ENCODE peak calls at places on chromosome 3, in seven cellular contexts. N is uterus, G is brain microvascular endothelial cell, Y is SK-N-SH, L is fibroblast of lung, O is OCI-LY7, X is HFF-Myc. D is an unnamed sample.
A peak's percentile ranks its signal among the peaks of the same experiment; 100 is the strongest.

GRCh38 chr3:13654330-13655073 is 105.6 kb downstream of the FBLN2 start:
- DNase-seq in L (no peak), X (no peak), Y (peak; percentile 65), G (no peak), O (no peak), N (no peak), D (no peak)

GRCh38 chr3:128794067-128794768 is 68.2 kb downstream of the RAB7A start:
- DNase-seq in Y (no peak), N (no peak), G (peak; percentile 57), X (no peak), O (no peak), L (peak; percentile 95), D (peak; percentile 45)

GRCh38 chr3:132083583-132084372 is 49.0 kb upstream of the CPNE4 start:
- DNase-seq in G (peak; percentile 76), N (no peak), L (peak; percentile 86), Y (no peak), O (no peak), X (no peak), D (no peak)

GRCh38 chr3:52537726-52538421 is 1.5 kb downstream of the UQCC5 start:
- DNase-seq in O (no peak), G (no peak), X (no peak), Y (no peak), N (no peak), L (no peak), D (no peak)

GRCh38 chr3:31981206-31982181 is at the start of the genes OSBPL10 and ZNF860:
- DNase-seq in Y (peak; percentile 74), L (peak; percentile 93), X (peak; percentile 89), O (peak; percentile 81), G (peak; percentile 87), N (peak; percentile 93), D (peak; percentile 12)

GRCh38 chr3:31522152-31522551 is 10.6 kb upstream of the STT3B start:
- DNase-seq in G (no peak), Y (no peak), O (peak; percentile 77), L (no peak), X (no peak), N (no peak), D (peak; percentile 38)

GRCh38 chr3:101017048-101017447 is 23.8 kb upstream of the ABI3BP start:
- DNase-seq in O (no peak), G (peak; percentile 14), N (no peak), X (no peak), L (peak; percentile 46), Y (no peak), D (no peak)

GRCh38 chr3:113927556-113927955 is 20.3 kb upstream of the ZDHHC23 start:
- DNase-seq in X (no peak), N (no peak), Y (no peak), L (no peak), G (no peak), O (no peak), D (no peak)

GRCh38 chr3:139830817-139831216 is 104.2 kb upstream of the CLSTN2 start:
- DNase-seq in O (no peak), G (no peak), X (no peak), N (peak; percentile 37), Y (peak; percentile 76), L (no peak), D (no peak)

GRCh38 chr3:164641071-164641470 is 437.2 kb downstream of the SI start:
- DNase-seq in N (no peak), G (peak; percentile 22), L (peak; percentile 6), Y (no peak), O (no peak), X (no peak), D (no peak)

GRCh38 chr3:160403796-160404510 is 4.5 kb downstream of the SMC4 start:
- DNase-seq in G (no peak), L (peak; percentile 39), X (no peak), Y (no peak), N (no peak), O (no peak), D (no peak)
- H3K4me3 ChIP-seq in G (no peak overlapping the region), L (no peak overlapping the region), X (peak overlapping the region; percentile 94), Y (peak overlapping the region; percentile 79), N (no peak overlapping the region), O (peak overlapping the region; percentile 100), D (peak overlapping the region; percentile 85)

GRCh38 chr3:120558784-120559227 is 37.3 kb upstream of the NDUFB4 start:
- DNase-seq in L (peak; percentile 82), Y (peak; percentile 78), N (peak; percentile 90), G (peak; percentile 91), O (peak; percentile 84), X (peak; percentile 84), D (peak; percentile 92)
- H3K4me3 ChIP-seq in L (peak overlapping the region; percentile 68), Y (peak overlapping the region; percentile 61), N (peak overlapping the region; percentile 43), G (peak overlapping the region; percentile 61), O (peak overlapping the region; percentile 64), X (peak overlapping the region; percentile 34), D (peak overlapping the region; percentile 61)

GRCh38 chr3:187051724-187052364 is 87.5 kb downstream of the RPL39L start:
- DNase-seq in G (no peak), N (no peak), O (no peak), L (no peak), X (no peak), Y (no peak), D (no peak)
- H3K4me3 ChIP-seq in G (no peak overlapping the region), N (no peak overlapping the region), O (no peak overlapping the region), L (no peak overlapping the region), X (no peak overlapping the region), Y (no peak overlapping the region), D (no peak overlapping the region)

GRCh38 chr3:177359601-177360357 is 162.5 kb upstream of the TBL1XR1 start:
- DNase-seq in L (peak; percentile 99), Y (peak; percentile 92), G (peak; percentile 98), N (peak; percentile 96), O (peak; percentile 99), X (peak; percentile 99), D (peak; percentile 98)

GRCh38 chr3:177358968-177359600 is 161.8 kb upstream of the TBL1XR1 start:
- DNase-seq in G (no peak), L (peak; percentile 59), N (peak; percentile 32), X (no peak), O (peak; percentile 81), Y (peak; percentile 47), D (peak; percentile 76)

GRCh38 chr3:177358085-177358967 is 161.0 kb upstream of the TBL1XR1 start:
- DNase-seq in X (no peak), L (peak; percentile 90), O (peak; percentile 68), G (peak; percentile 80), N (peak; percentile 46), Y (peak; percentile 54), D (peak; percentile 96)

GRCh38 chr3:177356113-177356512 is 158.8 kb upstream of the TBL1XR1 start:
- DNase-seq in O (no peak), G (no peak), N (no peak), X (no peak), L (no peak), Y (no peak), D (no peak)

GRCh38 chr3:177357352-177358084 is 160.2 kb upstream of the TBL1XR1 start:
- DNase-seq in L (peak; percentile 96), G (peak; percentile 88), X (peak; percentile 52), O (peak; percentile 76), Y (peak; percentile 38), N (peak; percentile 40), D (peak; percentile 76)
- H3K4me3 ChIP-seq in L (peak overlapping the region; percentile 18), G (no peak overlapping the region), X (no peak overlapping the region), O (peak overlapping the region; percentile 63), Y (peak overlapping the region; percentile 45), N (no peak overlapping the region), D (peak overlapping the region; percentile 47)

GRCh38 chr3:20043398-20043797 is 3.2 kb downstream of the KAT2B start:
- DNase-seq in X (no peak), G (peak; percentile 17), L (peak; percentile 19), N (peak; percentile 61), O (peak; percentile 68), Y (no peak), D (peak; percentile 75)

GRCh38 chr3:20041197-20041780 is 1.0 kb downstream of the KAT2B start:
- DNase-seq in X (no peak), O (peak; percentile 77), G (peak; percentile 46), N (peak; percentile 73), Y (peak; percentile 80), L (peak; percentile 71), D (peak; percentile 77)

GRCh38 chr3:20042331-20042730 is 2.1 kb downstream of the KAT2B start:
- DNase-seq in G (no peak), O (no peak), L (no peak), X (no peak), Y (no peak), N (no peak), D (no peak)

GRCh38 chr3:20046556-20046955 is 6.3 kb downstream of the KAT2B start:
- DNase-seq in X (no peak), N (no peak), G (no peak), L (no peak), Y (no peak), O (peak; percentile 58), D (no peak)

GRCh38 chr3:20043825-20044224 is 3.6 kb downstream of the KAT2B start:
- DNase-seq in G (no peak), Y (no peak), O (no peak), N (no peak), X (no peak), L (no peak), D (no peak)
- H3K4me3 ChIP-seq in G (no peak overlapping the region), Y (no peak overlapping the region), O (peak overlapping the region; percentile 94), N (no peak overlapping the region), X (no peak overlapping the region), L (no peak overlapping the region), D (peak overlapping the region; percentile 44)

GRCh38 chr3:137772231-137772617 is 8.1 kb downstream of the SOX14 start:
- DNase-seq in X (no peak), G (no peak), N (no peak), L (no peak), Y (no peak), O (no peak), D (no peak)
- H3K4me3 ChIP-seq in X (no peak overlapping the region), G (no peak overlapping the region), N (no peak overlapping the region), L (no peak overlapping the region), Y (no peak overlapping the region), O (no peak overlapping the region), D (no peak overlapping the region)

DNA sequence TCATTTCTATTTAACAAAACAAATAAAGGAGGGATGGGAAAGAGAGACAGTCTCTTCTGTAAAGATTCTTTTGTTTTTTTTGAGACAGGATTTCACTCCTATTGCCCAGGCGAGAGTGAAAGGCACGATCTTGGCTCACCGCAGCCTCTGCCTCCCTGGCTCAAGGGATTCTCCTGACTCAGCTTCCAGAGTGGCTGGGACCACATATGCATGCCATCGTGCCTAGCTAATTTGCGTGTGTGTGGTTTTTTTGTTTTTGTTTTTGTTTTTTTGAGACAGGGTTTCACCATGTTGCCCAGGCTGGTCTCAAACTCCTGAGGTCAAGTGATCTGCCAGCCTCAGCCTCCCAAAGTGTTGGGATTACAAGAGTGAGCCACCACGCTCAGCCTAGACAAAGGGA is 23.3 kb downstream of the STAG1 start:
- DNase-seq in X (peak; percentile 50), G (peak; percentile 78), O (no peak), N (no peak), L (peak; percentile 89), Y (no peak), D (no peak)
- H3K4me3 ChIP-seq in X (peak overlapping the region; percentile 5), G (no peak overlapping the region), O (no peak overlapping the region), N (no peak overlapping the region), L (peak overlapping the region; percentile 37), Y (no peak overlapping the region), D (no peak overlapping the region)

D was measured in GM12865.